ENCODE peak calls at places on chromosomes 12 and 14, in eight cellular contexts. D, Y, T, N, V, J, L and A are unnamed samples. For H3K27me3, the result is how much of the 10 kb centered on the place peaks cover.

GRCh38 chr14:77032483-77032853 is 4.0 kb upstream of the IRF2BPL start:
- DNase-seq in D (no peak), Y (no peak), T (no peak), N (no peak), V (peak), J (no peak), L (no peak), A (no peak)

GRCh38 chr14:55756078-55756477 is 176.1 kb downstream of the KTN1 start:
- DNase-seq in D (no peak), Y (no peak), T (no peak), N (no peak), V (no peak), J (no peak), L (no peak), A (no peak)

GRCh38 chr12:31368666-31369361 is 42.9 kb upstream of the SINHCAF start:
- DNase-seq in D (no peak), Y (no peak), T (no peak), N (no peak), V (no peak), J (no peak), L (no peak), A (peak)

GRCh38 chr12:54028324-54029201 is at the start of gene HOXC6:
- DNase-seq in D (no peak), Y (no peak), T (peak), N (no peak), V (no peak), J (no peak), L (peak), A (peak)

GRCh38 chr12:132828706-132829534 is at the start of gene GOLGA3:
- DNase-seq in D (peak), Y (peak), T (peak), N (peak), V (peak), J (peak), L (peak), A (peak)

GRCh38 chr12:31728289-31728916 is 418 bp downstream of the AMN1 start:
- DNase-seq in D (no peak), Y (no peak), T (no peak), N (no peak), V (no peak), J (no peak), L (peak), A (no peak)

GRCh38 chr12:125889742-125890141 is 824.5 kb downstream of the AACS start:
- DNase-seq in D (no peak), Y (no peak), T (no peak), N (no peak), V (no peak), J (no peak), L (no peak), A (no peak)

GRCh38 chr12:98062464-98063245 is 452.7 kb upstream of the TMPO start:
- DNase-seq in D (no peak), Y (no peak), T (no peak), N (no peak), V (no peak), J (no peak), L (no peak), A (no peak)

GRCh38 chr12:104669057-104669770 is 212.5 kb downstream of the CHST11 start:
- DNase-seq in D (peak), Y (no peak), T (no peak), N (no peak), V (no peak), J (no peak), L (peak), A (peak)

GRCh38 chr12:112107728-112108447 is 695 bp downstream of the NAA25 start:
- DNase-seq in D (peak), Y (no peak), T (peak), N (no peak), V (no peak), J (no peak), L (peak), A (peak)

GRCh38 chr14:42710071-42710470 is 1103.4 kb downstream of the LRFN5 start:
- DNase-seq in D (no peak), Y (no peak), T (no peak), N (no peak), V (no peak), J (no peak), L (no peak), A (no peak)

GRCh38 chr12:30902001-30902400 is 24.5 kb upstream of the TSPAN11 start:
- DNase-seq in D (no peak), Y (no peak), T (no peak), N (no peak), V (no peak), J (no peak), L (no peak), A (no peak)

GRCh38 chr12:31325524-31325875 is 450 bp downstream of the SINHCAF start:
- DNase-seq in D (no peak), Y (no peak), T (no peak), N (peak), V (no peak), J (no peak), L (peak), A (no peak)

GRCh38 chr12:132194056-132194455 is 49.8 kb downstream of the NOC4L start:
- DNase-seq in D (no peak), Y (peak), T (no peak), N (no peak), V (no peak), J (no peak), L (no peak), A (no peak)

GRCh38 chr12:16076553-16076952 is 165.4 kb downstream of the DERA start:
- DNase-seq in D (no peak), Y (peak), T (no peak), N (no peak), V (no peak), J (no peak), L (no peak), A (no peak)

GRCh38 chr14:105201928-105202513 is 20.9 kb upstream of the NUDT14 start:
- DNase-seq in D (peak), Y (no peak), T (no peak), N (no peak), V (no peak), J (no peak), L (no peak), A (peak)

GRCh38 chr12:57740656-57741412 is 2.3 kb upstream of the AGAP2 start:
- DNase-seq in D (no peak), Y (no peak), T (no peak), N (peak), V (no peak), J (peak), L (no peak), A (no peak)

GRCh38 chr12:56413392-56413791 is 35.8 kb downstream of the TIMELESS start:
- DNase-seq in D (no peak), Y (no peak), T (no peak), N (no peak), V (no peak), J (no peak), L (no peak), A (peak)

GRCh38 chr12:76586764-76587395 is 27.3 kb upstream of the OSBPL8 start:
- DNase-seq in D (no peak), Y (peak), T (no peak), N (peak), V (no peak), J (no peak), L (peak), A (peak)

GRCh38 chr14:21985081-21985480 is 311.5 kb upstream of the OR4E1 start:
- DNase-seq in D (no peak), Y (peak), T (no peak), N (no peak), V (no peak), J (no peak), L (no peak), A (no peak)

GRCh38 chr14:96167224-96168148 is 37.2 kb upstream of the BDKRB2 start:
- DNase-seq in D (no peak), Y (no peak), T (no peak), N (no peak), V (peak), J (no peak), L (no peak), A (no peak)

GRCh38 chr12:4137441-4137840 is 136.1 kb upstream of the CCND2 start:
- DNase-seq in D (no peak), Y (no peak), T (no peak), N (no peak), V (no peak), J (no peak), L (no peak), A (no peak)

GRCh38 chr12:49296034-49296835 is 1.3 kb downstream of the PRPH start:
- DNase-seq in D (peak), Y (no peak), T (peak), N (peak), V (peak), J (no peak), L (no peak), A (peak)

GRCh38 chr14:83294941-83295340 is 1761.3 kb upstream of the SEL1L start:
- DNase-seq in D (no peak), Y (no peak), T (no peak), N (no peak), V (no peak), J (no peak), L (no peak), A (no peak)

GRCh38 chr12:104698871-104699270 is 242.1 kb downstream of the CHST11 start:
- DNase-seq in D (no peak), Y (no peak), T (no peak), N (no peak), V (no peak), J (no peak), L (no peak), A (no peak)

GRCh38 chr14:63840981-63841380 is 11.8 kb upstream of the SYNE2 start:
- DNase-seq in D (peak), Y (no peak), T (peak), N (peak), V (no peak), J (no peak), L (no peak), A (peak)

GRCh38 chr12:501722-502447 is 42.1 kb downstream of the B4GALNT3 start:
- DNase-seq in D (no peak), Y (no peak), T (no peak), N (no peak), V (no peak), J (no peak), L (no peak), A (no peak)

GRCh38 chr12:17853054-17853453 is 236.9 kb downstream of the RERGL start:
- DNase-seq in D (no peak), Y (no peak), T (no peak), N (no peak), V (no peak), J (no peak), L (no peak), A (no peak)

GRCh38 chr12:6869049-6870021 is 2.0 kb downstream of the TPI1 start:
- DNase-seq in D (peak), Y (peak), T (peak), N (peak), V (no peak), J (no peak), L (peak), A (peak)

GRCh38 chr14:94494085-94494484 is 15.2 kb downstream of the SERPINA12 start:
- DNase-seq in D (no peak), Y (no peak), T (no peak), N (no peak), V (no peak), J (no peak), L (no peak), A (no peak)

GRCh38 chr12:13915096-13915495 is 66.3 kb downstream of the GRIN2B start:
- DNase-seq in D (no peak), Y (no peak), T (no peak), N (no peak), V (no peak), J (no peak), L (no peak), A (no peak)

GRCh38 chr12:13911756-13912554 is 69.4 kb downstream of the GRIN2B start:
- DNase-seq in D (no peak), Y (no peak), T (no peak), N (no peak), V (no peak), J (no peak), L (no peak), A (no peak)

GRCh38 chr12:13918883-13919282 is 62.5 kb downstream of the GRIN2B start:
- DNase-seq in D (no peak), Y (no peak), T (no peak), N (no peak), V (no peak), J (no peak), L (no peak), A (no peak)

DNA sequence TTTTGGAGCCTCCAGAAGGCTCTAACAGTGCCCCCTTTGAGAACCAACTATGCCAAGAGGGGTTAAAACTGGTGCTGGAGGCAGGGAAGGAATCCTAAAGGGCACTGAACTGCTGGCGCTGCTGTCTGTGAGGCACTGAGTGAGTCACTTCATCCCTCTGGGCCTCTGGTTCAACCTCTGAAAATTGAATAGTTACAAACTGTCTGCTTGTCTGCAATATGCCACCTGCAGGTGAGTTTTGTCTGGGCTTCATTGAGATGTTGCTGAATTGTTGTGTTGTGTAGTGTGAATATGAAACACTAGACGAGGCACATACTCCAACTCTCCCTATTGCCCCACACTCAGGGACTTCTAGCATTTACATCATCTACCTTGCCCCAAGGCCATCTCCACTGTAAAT is 68.0 kb downstream of the GRIN2B start:
- DNase-seq in D (no peak), Y (no peak), T (no peak), N (no peak), V (no peak), J (no peak), L (no peak), A (no peak)
- H3K4me3 ChIP-seq in D (no peak), Y (no peak), T (no peak), N (no peak), V (no peak), J (no peak), L (no peak), A (no peak)

GRCh38 chr14:99838555-99839193 is 45.5 kb downstream of the EML1 start:
- DNase-seq in D (no peak), Y (no peak), T (no peak), N (no peak), V (no peak), J (no peak), L (no peak), A (no peak)
- H3K27me3 ChIP-seq in D (under half), Y (under half), T (under half), N (under half), V (under half), J (under half), L (under half), A (under half)

GRCh38 chr14:101289911-101290310 is 271.4 kb upstream of the DIO3 start:
- DNase-seq in D (no peak), Y (no peak), T (no peak), N (no peak), V (no peak), J (no peak), L (no peak), A (no peak)
- H3K4me3 ChIP-seq in D (no peak), Y (no peak), T (no peak), N (no peak), V (no peak), J (no peak), L (no peak), A (no peak)

GRCh38 chr14:36661506-36662257 is at the start of gene PAX9:
- DNase-seq in D (no peak), Y (peak), T (peak), N (no peak), V (peak), J (no peak), L (peak), A (peak)
- H3K27me3 ChIP-seq in D (half or more), Y (under half), T (under half), N (under half), V (under half), J (under half), L (half or more), A (half or more)

GRCh38 chr14:69260979-69261605 is 1.1 kb downstream of the GALNT16 start:
- DNase-seq in D (peak), Y (no peak), T (peak), N (no peak), V (no peak), J (no peak), L (no peak), A (peak)

GRCh38 chr14:69259531-69260245 is at the start of gene GALNT16:
- DNase-seq in D (peak), Y (no peak), T (peak), N (no peak), V (no peak), J (no peak), L (peak), A (peak)

GRCh38 chr14:69261761-69262331 is 1.9 kb downstream of the GALNT16 start:
- DNase-seq in D (peak), Y (no peak), T (peak), N (no peak), V (no peak), J (no peak), L (no peak), A (peak)

GRCh38 chr14:69260246-69260978 is 454 bp downstream of the GALNT16 start:
- DNase-seq in D (peak), Y (no peak), T (peak), N (no peak), V (no peak), J (no peak), L (no peak), A (peak)

DNA sequence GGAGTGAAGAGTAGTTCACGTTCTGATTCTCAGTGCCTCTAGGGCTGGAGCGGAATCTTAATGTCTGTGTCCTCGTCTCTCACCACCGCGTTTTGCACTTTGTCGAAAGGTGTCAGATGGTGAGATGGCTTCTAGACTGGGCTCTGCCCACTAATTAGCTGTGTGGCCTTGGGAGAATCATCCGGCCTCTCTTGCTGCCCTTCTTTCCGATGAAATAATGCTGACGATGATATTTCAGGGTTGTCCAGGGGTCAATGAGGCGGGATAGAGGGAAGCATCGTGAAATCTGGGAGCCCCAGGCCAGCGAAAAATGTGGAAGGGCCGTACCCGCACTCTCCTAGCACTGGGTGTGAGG is 805 bp upstream of the GALNT16 start:
- DNase-seq in D (no peak), Y (no peak), T (no peak), N (no peak), V (no peak), J (no peak), L (no peak), A (no peak)
- H3K4me3 ChIP-seq in D (peak), Y (no peak), T (peak), N (no peak), V (no peak), J (peak), L (no peak), A (peak)

GRCh38 chr12:63150255-63151060 is 543 bp downstream of the AVPR1A start:
- DNase-seq in D (peak), Y (no peak), T (peak), N (no peak), V (peak), J (no peak), L (peak), A (no peak)

GRCh38 chr12:63149884-63150254 is 1.1 kb downstream of the AVPR1A start:
- DNase-seq in D (no peak), Y (no peak), T (peak), N (no peak), V (no peak), J (no peak), L (peak), A (no peak)

GRCh38 chr12:63151898-63152700 is 1.1 kb upstream of the AVPR1A start:
- DNase-seq in D (peak), Y (peak), T (no peak), N (no peak), V (no peak), J (no peak), L (peak), A (peak)

GRCh38 chr12:63154560-63154959 is 3.6 kb upstream of the AVPR1A start:
- DNase-seq in D (no peak), Y (no peak), T (no peak), N (no peak), V (no peak), J (no peak), L (no peak), A (no peak)

GRCh38 chr12:63151061-63151897 is at the start of gene AVPR1A:
- DNase-seq in D (peak), Y (no peak), T (peak), N (no peak), V (no peak), J (no peak), L (peak), A (no peak)
- H3K27me3 ChIP-seq in D (under half), Y (under half), T (under half), N (under half), V (half or more), J (under half), L (under half), A (under half)

DNA sequence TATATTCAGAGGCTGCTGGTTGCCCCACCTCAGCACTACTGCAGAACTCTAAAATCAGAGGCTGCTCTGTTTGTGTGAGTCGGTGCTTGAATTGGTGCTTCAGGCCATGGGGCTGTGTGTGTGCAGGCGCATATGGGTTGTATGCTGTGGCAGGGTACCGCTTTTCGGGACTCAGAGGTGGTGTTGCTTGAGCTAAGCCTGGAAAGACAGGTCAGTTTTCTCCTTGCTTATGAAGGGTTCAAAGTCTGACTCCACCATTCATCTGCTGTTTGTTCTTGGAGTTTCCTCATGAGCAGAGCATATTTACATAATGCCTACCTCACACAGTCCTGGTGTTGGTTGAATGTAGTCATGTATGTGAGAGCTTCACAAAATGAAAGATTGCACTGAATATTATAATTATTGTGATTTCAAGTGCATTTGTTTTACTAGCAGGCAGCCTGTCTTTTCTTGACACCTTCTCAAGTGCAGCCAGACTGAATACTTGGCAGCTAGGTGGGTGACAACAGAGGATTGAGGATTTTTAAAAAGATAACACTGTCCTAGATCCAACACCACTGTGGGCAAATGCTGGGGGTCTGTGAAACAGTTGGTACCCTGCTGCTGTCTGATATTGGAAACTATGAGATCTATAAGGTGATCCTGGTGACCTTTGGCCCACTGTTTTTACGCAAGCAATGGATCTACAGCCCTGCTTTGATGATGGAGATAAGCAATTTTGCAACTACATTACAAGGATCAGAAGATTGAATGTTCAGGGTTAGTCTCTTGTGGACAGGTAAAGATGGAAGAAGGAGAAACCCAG is 1.0 kb upstream of the ANG start:
- DNase-seq in D (no peak), Y (no peak), T (no peak), N (no peak), V (no peak), J (no peak), L (no peak), A (no peak)
- H3K4me3 ChIP-seq in D (no peak), Y (no peak), T (no peak), N (no peak), V (no peak), J (no peak), L (no peak), A (no peak)

GRCh38 chr14:53948181-53948884 is 8.3 kb downstream of the BMP4 start:
- DNase-seq in D (no peak), Y (no peak), T (no peak), N (no peak), V (no peak), J (no peak), L (no peak), A (no peak)
- H3K27me3 ChIP-seq in D (under half), Y (under half), T (under half), N (under half), V (under half), J (under half), L (under half), A (half or more)